ENCODE peak calls at places on chromosomes 6 and 20, in seven cellular contexts. T, H, F, W, J, O and Q are unnamed samples.

GRCh38 chr6:167855825-167856425 is 29.2 kb downstream of the AFDN start:
- DNase-seq in J (no peak), T (peak; percentile 73), O (no peak), H (peak; percentile 19), F (peak; percentile 42), W (no peak), Q (no peak)

GRCh38 chr6:158756977-158757752 is 62.0 kb downstream of the EZR start:
- DNase-seq in W (peak; percentile 47), H (no peak), T (no peak), O (no peak), J (no peak), F (no peak), Q (no peak)

GRCh38 chr6:30888472-30889137 is 4.3 kb downstream of the DDR1 start:
- DNase-seq in O (no peak), H (no peak), F (no peak), J (no peak), W (no peak), T (no peak), Q (peak; percentile 84)

GRCh38 chr6:43062818-43063217 is 3.4 kb downstream of the KLC4 start:
- DNase-seq in J (no peak), O (no peak), W (no peak), H (no peak), T (no peak), F (no peak), Q (no peak)

GRCh38 chr20:42190084-42190483 is 571.9 kb upstream of the CHD6 start:
- DNase-seq in J (no peak), W (no peak), O (no peak), F (no peak), T (no peak), H (no peak), Q (no peak)

GRCh38 chr6:52929321-52930164 is 20.0 kb upstream of the GSTA3 start:
- DNase-seq in T (no peak), H (peak; percentile 76), F (peak; percentile 58), J (no peak), O (peak; percentile 65), W (peak; percentile 84), Q (peak; percentile 79)

GRCh38 chr6:15952231-15953151 is 176.4 kb upstream of the MYLIP start:
- DNase-seq in H (no peak), J (peak; percentile 17), W (no peak), F (peak; percentile 12), T (no peak), O (no peak), Q (no peak)

GRCh38 chr6:132188865-132189264 is 212.4 kb downstream of the MOXD1 start:
- DNase-seq in O (no peak), W (no peak), F (peak; percentile 51), H (no peak), J (peak; percentile 40), T (no peak), Q (no peak)

GRCh38 chr6:119671105-119671504 is 321.5 kb upstream of the MAN1A1 start:
- DNase-seq in W (no peak), O (no peak), F (no peak), J (no peak), T (no peak), H (no peak), Q (no peak)

GRCh38 chr20:41125530-41126457 is 11.5 kb upstream of the PLCG1 start:
- DNase-seq in T (no peak), F (no peak), J (no peak), O (no peak), H (no peak), W (no peak), Q (no peak)

GRCh38 chr20:41121399-41121798 is 15.9 kb upstream of the PLCG1 start:
- DNase-seq in J (no peak), F (no peak), O (no peak), W (no peak), H (no peak), T (no peak), Q (no peak)

GRCh38 chr20:41123636-41124035 is 13.7 kb upstream of the PLCG1 start:
- DNase-seq in O (no peak), F (no peak), W (no peak), T (no peak), H (no peak), J (no peak), Q (no peak)

GRCh38 chr20:41126719-41127118 is 10.6 kb upstream of the PLCG1 start:
- DNase-seq in F (no peak), T (no peak), W (no peak), O (no peak), H (no peak), J (no peak), Q (no peak)

GRCh38 chr20:41124451-41125094 is 12.8 kb upstream of the PLCG1 start:
- DNase-seq in F (no peak), T (no peak), H (no peak), J (no peak), W (no peak), O (no peak), Q (no peak)
- TF ChIP-seq POLR2A in F (no peak), T (no peak), H (no peak), J (no peak), W (no peak), O (no peak), Q (no peak)

DNA sequence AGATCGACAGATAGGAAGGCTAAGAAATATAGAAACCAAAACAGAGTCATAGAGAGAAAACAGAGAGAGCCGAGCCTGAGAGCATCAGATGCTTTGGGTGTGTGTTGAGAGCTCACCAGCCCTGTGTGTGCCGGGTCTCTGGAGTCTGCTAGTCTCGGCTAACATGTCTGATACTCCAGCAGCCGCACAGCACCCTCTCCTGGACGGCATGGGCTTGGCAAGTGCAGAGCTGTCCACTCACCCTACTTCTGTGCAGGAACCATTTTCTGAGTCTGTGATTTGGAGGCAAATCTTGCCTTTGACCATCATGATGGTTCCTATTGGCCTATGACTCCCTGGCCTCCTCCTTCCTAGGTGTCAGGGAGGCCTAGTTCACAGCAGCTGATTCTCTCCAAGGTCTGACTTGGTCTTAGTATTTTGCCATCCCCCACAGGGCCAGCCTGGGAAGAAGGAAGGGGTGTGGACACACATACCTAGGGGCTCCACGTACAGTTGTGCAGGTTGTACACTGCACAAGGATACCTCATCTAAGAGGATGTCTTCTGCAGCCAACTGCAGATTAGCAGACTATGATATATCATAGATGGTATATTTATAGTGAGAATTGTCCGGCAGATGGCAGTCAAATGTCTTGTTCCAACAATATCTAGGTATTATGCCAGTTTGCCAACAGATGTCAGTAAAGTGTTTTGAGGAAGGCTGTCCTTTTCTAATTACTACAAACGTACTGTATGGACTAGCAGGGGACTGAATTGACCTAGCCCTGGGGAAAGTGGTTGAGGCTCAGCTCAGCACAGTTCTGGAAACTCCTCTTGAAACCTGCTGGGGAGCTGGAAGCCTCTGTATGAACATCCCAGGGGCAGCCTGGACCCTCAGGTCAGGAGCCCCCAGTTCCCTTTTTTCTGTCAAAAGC is 13.0 kb downstream of the FGD2 start:
- DNase-seq in F (peak; percentile 85), J (peak; percentile 90), H (peak; percentile 80), T (peak; percentile 96), W (peak; percentile 98), O (peak; percentile 94), Q (peak; percentile 88)
- TF ChIP-seq POLR2A in F (no peak), J (no peak), H (no peak), T (no peak), W (no peak), O (no peak), Q (no peak)

DNA sequence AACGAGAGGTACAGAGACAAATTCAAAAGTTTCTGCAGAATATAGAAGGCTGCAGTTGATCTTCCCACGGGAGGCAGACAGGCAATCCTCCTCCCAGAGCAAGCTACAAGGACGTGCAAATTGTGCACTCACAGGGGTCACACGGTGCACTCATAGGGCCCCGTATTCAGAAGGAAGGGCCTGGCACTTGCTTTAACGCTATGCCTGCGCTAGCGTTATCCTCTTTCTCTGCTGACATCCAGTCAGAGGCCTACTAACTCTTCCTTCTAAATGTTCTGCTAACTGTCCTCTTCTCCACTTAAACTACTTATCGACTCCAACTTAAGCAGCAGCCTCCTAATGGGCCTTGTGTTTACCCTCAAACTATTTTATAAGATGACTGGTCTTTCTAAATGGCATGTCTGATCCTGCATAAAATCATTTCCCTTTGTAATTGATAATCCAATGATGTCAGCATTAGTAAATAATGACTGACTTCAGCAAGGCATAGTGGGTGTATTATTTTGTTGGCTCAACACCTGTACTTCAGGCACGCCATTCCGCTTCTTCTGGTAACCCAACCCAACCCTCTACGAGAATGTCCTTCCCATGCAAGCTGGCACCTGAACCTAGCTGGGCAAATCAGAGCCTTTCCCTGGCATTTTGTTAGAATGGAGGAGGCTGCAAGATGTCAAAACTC is 2.2 kb downstream of the IFNGR1 start:
- DNase-seq in O (no peak), J (no peak), H (no peak), T (no peak), F (no peak), W (no peak), Q (no peak)
- TF ChIP-seq POLR2A in O (peak; percentile 17), J (no peak), H (no peak), T (no peak), F (no peak), W (no peak), Q (no peak)

GRCh38 chr6:166318649-166319600 is 10.7 kb upstream of the PRR18 start:
- DNase-seq in H (no peak), T (no peak), O (no peak), F (no peak), W (no peak), J (no peak), Q (no peak)
- TF ChIP-seq POLR2A in H (no peak), T (no peak), O (no peak), F (no peak), W (no peak), J (no peak), Q (no peak)

GRCh38 chr6:130749402-130749801 is 77.8 kb upstream of the SMLR1 start:
- DNase-seq in T (no peak), W (no peak), O (no peak), J (peak; percentile 10), F (no peak), H (peak; percentile 5), Q (no peak)
- TF ChIP-seq POLR2A in T (no peak), W (no peak), O (no peak), J (no peak), F (no peak), H (no peak), Q (no peak)